ENCODE peak calls at places on chromosomes 4 and X, in six cellular contexts. One of them, this sample, is unnamed.

GRCh38 chrX:153829549-153829798 is 870 bp downstream of the PDZD4 start:
- DNase-seq in thoracic aorta: no peak
- DNase-seq in GM23248: peak
- DNase-seq in SK-N-SH: peak
- DNase-seq in HepG2: no peak
- DNase-seq in aorta: no peak
- DNase-seq in this sample: no peak

GRCh38 chr4:159212675-159213297 is 109.9 kb downstream of the RAPGEF2 start:
- DNase-seq in SK-N-SH: no peak
- DNase-seq in HepG2: no peak
- DNase-seq in GM23248: no peak
- DNase-seq in thoracic aorta: no peak
- DNase-seq in aorta: no peak
- DNase-seq in this sample: no peak

GRCh38 chr4:78056265-78057129 is 626 bp upstream of the FRAS1 start:
- DNase-seq in thoracic aorta: peak
- DNase-seq in aorta: peak
- DNase-seq in GM23248: peak
- DNase-seq in HepG2: peak
- DNase-seq in SK-N-SH: peak
- DNase-seq in this sample: no peak

GRCh38 chr4:188387134-188387791 is 248.0 kb downstream of the TRIML1 start:
- DNase-seq in thoracic aorta: no peak
- DNase-seq in aorta: no peak
- DNase-seq in HepG2: no peak
- DNase-seq in GM23248: no peak
- DNase-seq in SK-N-SH: no peak
- DNase-seq in this sample: no peak

GRCh38 chr4:52963976-52964375 is 101.9 kb downstream of the RASL11B start:
- DNase-seq in GM23248: no peak
- DNase-seq in aorta: no peak
- DNase-seq in SK-N-SH: no peak
- DNase-seq in thoracic aorta: no peak
- DNase-seq in HepG2: no peak
- DNase-seq in this sample: no peak

GRCh38 chrX:32448320-32448719 is 763.0 kb downstream of the DMD start:
- DNase-seq in HepG2: peak
- DNase-seq in aorta: no peak
- DNase-seq in GM23248: no peak
- DNase-seq in thoracic aorta: no peak
- DNase-seq in SK-N-SH: no peak
- DNase-seq in this sample: no peak

GRCh38 chrX:114889454-114889853 is 128.0 kb downstream of the IL13RA2 start:
- DNase-seq in GM23248: peak
- DNase-seq in HepG2: no peak
- DNase-seq in SK-N-SH: no peak
- DNase-seq in aorta: no peak
- DNase-seq in thoracic aorta: no peak
- DNase-seq in this sample: no peak

GRCh38 chr4:173531085-173531965 is 1.3 kb upstream of the HAND2 start:
- DNase-seq in aorta: peak
- DNase-seq in thoracic aorta: no peak
- DNase-seq in GM23248: peak
- DNase-seq in SK-N-SH: no peak
- DNase-seq in HepG2: no peak
- DNase-seq in this sample: no peak

GRCh38 chr4:174012135-174012923 is 271.1 kb downstream of the FBXO8 start:
- DNase-seq in aorta: no peak
- DNase-seq in SK-N-SH: no peak
- DNase-seq in GM23248: peak
- DNase-seq in HepG2: no peak
- DNase-seq in thoracic aorta: no peak
- DNase-seq in this sample: no peak

GRCh38 chr4:140054861-140055260 is 99.1 kb downstream of the MAML3 start:
- DNase-seq in SK-N-SH: no peak
- DNase-seq in GM23248: no peak
- DNase-seq in HepG2: no peak
- DNase-seq in aorta: no peak
- DNase-seq in thoracic aorta: no peak
- DNase-seq in this sample: no peak

GRCh38 chr4:37389967-37390580 is 145.5 kb downstream of the NWD2 start:
- DNase-seq in aorta: no peak
- DNase-seq in GM23248: peak
- DNase-seq in SK-N-SH: peak
- DNase-seq in thoracic aorta: no peak
- DNase-seq in HepG2: peak
- DNase-seq in this sample: no peak

GRCh38 chrX:132218100-132218807 is 993 bp downstream of the RAP2C start:
- DNase-seq in GM23248: peak
- DNase-seq in thoracic aorta: peak
- DNase-seq in aorta: peak
- DNase-seq in SK-N-SH: peak
- DNase-seq in HepG2: peak
- DNase-seq in this sample: no peak

GRCh38 chrX:45767021-45767491 is 566.4 kb upstream of the DIPK2B start:
- DNase-seq in GM23248: peak
- DNase-seq in HepG2: no peak
- DNase-seq in SK-N-SH: no peak
- DNase-seq in thoracic aorta: no peak
- DNase-seq in aorta: no peak
- DNase-seq in this sample: no peak

GRCh38 chr4:84573738-84574720 is 8.9 kb upstream of the CDS1 start:
- DNase-seq in aorta: no peak
- DNase-seq in GM23248: peak
- DNase-seq in thoracic aorta: no peak
- DNase-seq in SK-N-SH: no peak
- DNase-seq in HepG2: no peak
- DNase-seq in this sample: no peak

GRCh38 chrX:14916017-14916674 is 42.9 kb downstream of the MOSPD2 start:
- DNase-seq in aorta: no peak
- DNase-seq in HepG2: no peak
- DNase-seq in SK-N-SH: no peak
- DNase-seq in GM23248: peak
- DNase-seq in thoracic aorta: no peak
- DNase-seq in this sample: peak

GRCh38 chrX:40108084-40108958 is 10.6 kb upstream of the BCOR start:
- DNase-seq in SK-N-SH: no peak
- DNase-seq in thoracic aorta: no peak
- DNase-seq in aorta: peak
- DNase-seq in HepG2: peak
- DNase-seq in GM23248: peak
- DNase-seq in this sample: no peak

GRCh38 chr4:166493828-166494432 is 620.9 kb downstream of the TLL1 start:
- DNase-seq in SK-N-SH: no peak
- DNase-seq in HepG2: no peak
- DNase-seq in GM23248: no peak
- DNase-seq in thoracic aorta: no peak
- DNase-seq in aorta: no peak
- DNase-seq in this sample: no peak

GRCh38 chr4:27888523-27888922 is 1027.9 kb downstream of the STIM2 start:
- DNase-seq in SK-N-SH: no peak
- DNase-seq in thoracic aorta: no peak
- DNase-seq in aorta: no peak
- DNase-seq in GM23248: no peak
- DNase-seq in HepG2: no peak
- DNase-seq in this sample: no peak

GRCh38 chr4:7651461-7651921 is 216.8 kb upstream of the PSAPL1 start:
- DNase-seq in SK-N-SH: peak
- DNase-seq in HepG2: no peak
- DNase-seq in aorta: no peak
- DNase-seq in GM23248: peak
- DNase-seq in thoracic aorta: no peak
- DNase-seq in this sample: no peak
- H3K27ac ChIP-seq in SK-N-SH: peak
- H3K27ac ChIP-seq in HepG2: no peak
- H3K27ac ChIP-seq in aorta: no peak
- H3K27ac ChIP-seq in GM23248: no peak
- H3K27ac ChIP-seq in thoracic aorta: no peak
- H3K27ac ChIP-seq in this sample: no peak

GRCh38 chr4:163486321-163486720 is 8.2 kb upstream of the TMA16 start:
- DNase-seq in SK-N-SH: no peak
- DNase-seq in thoracic aorta: no peak
- DNase-seq in GM23248: no peak
- DNase-seq in HepG2: no peak
- DNase-seq in aorta: no peak
- DNase-seq in this sample: no peak

GRCh38 chr4:163484906-163485305 is 9.6 kb upstream of the TMA16 start:
- DNase-seq in SK-N-SH: peak
- DNase-seq in thoracic aorta: no peak
- DNase-seq in HepG2: peak
- DNase-seq in GM23248: peak
- DNase-seq in aorta: no peak
- DNase-seq in this sample: peak

GRCh38 chr4:163476761-163477438 is 3.3 kb upstream of the TKTL2 start:
- DNase-seq in GM23248: no peak
- DNase-seq in HepG2: no peak
- DNase-seq in thoracic aorta: no peak
- DNase-seq in aorta: no peak
- DNase-seq in SK-N-SH: no peak
- DNase-seq in this sample: no peak

GRCh38 chr4:163482197-163482596 is 8.6 kb upstream of the TKTL2 start:
- DNase-seq in aorta: no peak
- DNase-seq in HepG2: no peak
- DNase-seq in thoracic aorta: no peak
- DNase-seq in SK-N-SH: no peak
- DNase-seq in GM23248: no peak
- DNase-seq in this sample: no peak
- H3K27ac ChIP-seq in aorta: no peak
- H3K27ac ChIP-seq in HepG2: no peak
- H3K27ac ChIP-seq in thoracic aorta: no peak
- H3K27ac ChIP-seq in SK-N-SH: no peak
- H3K27ac ChIP-seq in GM23248: no peak
- H3K27ac ChIP-seq in this sample: no peak

GRCh38 chrX:65634732-65635131 is 32.7 kb upstream of the MSN start:
- DNase-seq in thoracic aorta: no peak
- DNase-seq in GM23248: no peak
- DNase-seq in aorta: no peak
- DNase-seq in HepG2: no peak
- DNase-seq in SK-N-SH: no peak
- DNase-seq in this sample: no peak
- H3K27ac ChIP-seq in thoracic aorta: peak
- H3K27ac ChIP-seq in GM23248: no peak
- H3K27ac ChIP-seq in aorta: no peak
- H3K27ac ChIP-seq in HepG2: no peak
- H3K27ac ChIP-seq in SK-N-SH: no peak
- H3K27ac ChIP-seq in this sample: no peak

GRCh38 chr4:183657564-183657963 is 1.4 kb downstream of the RWDD4 start:
- DNase-seq in SK-N-SH: no peak
- DNase-seq in thoracic aorta: no peak
- DNase-seq in aorta: no peak
- DNase-seq in HepG2: no peak
- DNase-seq in GM23248: peak
- DNase-seq in this sample: no peak

GRCh38 chr4:183658362-183659028 is 490 bp downstream of the RWDD4 start:
- DNase-seq in thoracic aorta: no peak
- DNase-seq in HepG2: peak
- DNase-seq in GM23248: peak
- DNase-seq in SK-N-SH: peak
- DNase-seq in aorta: peak
- DNase-seq in this sample: no peak

GRCh38 chr4:183659029-183659870 is at the start of the genes RWDD4 and TRAPPC11:
- DNase-seq in thoracic aorta: peak
- DNase-seq in HepG2: peak
- DNase-seq in SK-N-SH: peak
- DNase-seq in aorta: peak
- DNase-seq in GM23248: peak
- DNase-seq in this sample: peak

DNA sequence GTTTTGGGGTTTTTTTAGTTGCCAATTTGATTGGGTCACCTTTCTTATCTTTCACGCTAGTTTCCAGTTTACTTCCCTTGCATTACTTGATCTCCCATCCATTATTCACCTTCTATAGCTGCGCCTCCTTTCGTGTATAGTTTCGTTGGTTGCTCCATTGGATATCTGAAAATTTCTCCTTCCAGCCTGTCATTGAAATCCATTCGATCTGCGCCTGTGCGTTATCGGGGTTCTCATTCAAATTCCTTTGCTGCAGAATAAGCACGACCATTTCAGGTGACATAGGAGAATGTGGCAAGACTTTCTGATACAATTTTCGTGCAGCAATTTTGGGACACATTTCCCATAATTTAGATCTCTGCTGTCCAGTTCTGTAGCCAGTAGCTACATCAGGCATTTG is 826 bp downstream of the TRAPPC11 start:
- DNase-seq in HepG2: no peak
- DNase-seq in SK-N-SH: peak
- DNase-seq in thoracic aorta: no peak
- DNase-seq in aorta: no peak
- DNase-seq in GM23248: peak
- DNase-seq in this sample: no peak
- H3K27ac ChIP-seq in HepG2: peak
- H3K27ac ChIP-seq in SK-N-SH: peak
- H3K27ac ChIP-seq in thoracic aorta: peak
- H3K27ac ChIP-seq in aorta: no peak
- H3K27ac ChIP-seq in GM23248: peak
- H3K27ac ChIP-seq in this sample: no peak

GRCh38 chr4:24209131-24209530 is 319.3 kb upstream of the PPARGC1A start:
- DNase-seq in thoracic aorta: no peak
- DNase-seq in aorta: no peak
- DNase-seq in HepG2: no peak
- DNase-seq in SK-N-SH: no peak
- DNase-seq in GM23248: no peak
- DNase-seq in this sample: no peak

GRCh38 chr4:24211821-24212220 is 322.0 kb upstream of the PPARGC1A start:
- DNase-seq in HepG2: no peak
- DNase-seq in GM23248: peak
- DNase-seq in thoracic aorta: no peak
- DNase-seq in SK-N-SH: no peak
- DNase-seq in aorta: no peak
- DNase-seq in this sample: no peak

GRCh38 chr4:24209891-24210290 is 320.0 kb upstream of the PPARGC1A start:
- DNase-seq in aorta: no peak
- DNase-seq in HepG2: no peak
- DNase-seq in GM23248: no peak
- DNase-seq in SK-N-SH: no peak
- DNase-seq in thoracic aorta: no peak
- DNase-seq in this sample: no peak

GRCh38 chr4:24208691-24209090 is 318.8 kb upstream of the PPARGC1A start:
- DNase-seq in HepG2: no peak
- DNase-seq in GM23248: no peak
- DNase-seq in aorta: no peak
- DNase-seq in SK-N-SH: no peak
- DNase-seq in thoracic aorta: no peak
- DNase-seq in this sample: no peak

DNA sequence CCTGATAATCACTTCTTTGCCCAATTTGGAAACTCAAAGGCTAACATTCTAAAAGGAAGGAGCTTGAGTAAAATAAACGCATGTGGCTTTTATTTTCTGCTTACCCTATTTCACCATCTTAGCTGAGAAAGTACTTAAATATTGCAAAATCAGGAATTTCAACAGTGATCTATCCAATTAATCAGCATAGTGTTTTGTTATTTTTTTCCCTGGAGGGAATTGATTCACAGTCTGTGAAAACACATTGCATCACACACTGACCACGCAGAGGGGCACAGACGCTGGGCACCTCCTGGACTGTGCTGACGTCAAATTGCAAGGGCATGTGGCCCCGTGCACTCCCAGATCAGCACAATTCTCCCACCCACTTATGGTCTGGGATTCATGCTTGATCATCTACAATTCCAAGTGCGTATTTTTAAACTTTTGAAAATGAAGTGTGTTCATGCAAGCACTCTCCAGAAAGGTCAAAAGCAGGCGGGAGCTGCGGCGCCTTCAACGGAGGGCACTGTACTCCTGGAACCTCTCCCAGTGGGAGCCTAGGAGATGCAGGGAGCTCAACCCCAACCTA is 320.6 kb upstream of the PPARGC1A start:
- DNase-seq in aorta: peak
- DNase-seq in thoracic aorta: peak
- DNase-seq in HepG2: no peak
- DNase-seq in GM23248: peak
- DNase-seq in SK-N-SH: no peak
- DNase-seq in this sample: peak
- H3K27ac ChIP-seq in aorta: no peak
- H3K27ac ChIP-seq in thoracic aorta: no peak
- H3K27ac ChIP-seq in HepG2: no peak
- H3K27ac ChIP-seq in GM23248: peak
- H3K27ac ChIP-seq in SK-N-SH: no peak
- H3K27ac ChIP-seq in this sample: peak

This sample was measured in AG04450.